ENCODE peak calls at places on chromosomes 6 and 20, in six cellular contexts. G is GM23248, P is stomach, W is mesenchymal stem cell, M is neural progenitor cell, Q is OCI-LY7. D is an unnamed sample.

GRCh38 chr6:38168699-38169098 is 349.2 kb downstream of the ZFAND3 start:
- DNase-seq in G (no peak), P (no peak), W (no peak), M (no peak), Q (no peak), D (no peak)

GRCh38 chr6:169984181-169985120 is 233.0 kb downstream of the ERMARD start:
- DNase-seq in G (no peak), P (peak; percentile 43), W (no peak), M (no peak), Q (no peak), D (no peak)

GRCh38 chr6:125859691-125860210 is 69.0 kb downstream of the NCOA7 start:
- DNase-seq in G (peak; percentile 63), P (no peak), W (peak; percentile 62), M (no peak), Q (no peak), D (no peak)

GRCh38 chr20:49216991-49217578 is 2.1 kb upstream of the DDX27 start:
- DNase-seq in G (peak; percentile 88), P (peak; percentile 98), W (peak; percentile 86), M (peak; percentile 94), Q (peak; percentile 90), D (peak; percentile 95)

GRCh38 chr6:152334555-152334954 is 302.6 kb downstream of the SYNE1 start:
- DNase-seq in G (no peak), P (no peak), W (no peak), M (no peak), Q (no peak), D (no peak)

GRCh38 chr6:150604467-150604866 is 4.8 kb downstream of the PLEKHG1 start:
- DNase-seq in G (no peak), P (no peak), W (no peak), M (no peak), Q (no peak), D (no peak)

GRCh38 chr20:50189681-50190250 is 864 bp upstream of the CEBPB start:
- DNase-seq in G (peak; percentile 40), P (peak; percentile 70), W (peak; percentile 31), M (peak; percentile 23), Q (peak; percentile 55), D (no peak)

GRCh38 chr6:110034637-110035096 is 56.6 kb downstream of the GPR6 start:
- DNase-seq in G (no peak), P (no peak), W (no peak), M (no peak), Q (no peak), D (no peak)

GRCh38 chr6:116764557-116764960 is 960 bp downstream of the FAM162B start:
- DNase-seq in G (no peak), P (no peak), W (peak; percentile 10), M (no peak), Q (no peak), D (no peak)

GRCh38 chr6:153503810-153504209 is 372.7 kb upstream of the RGS17 start:
- DNase-seq in G (peak; percentile 3), P (no peak), W (no peak), M (peak; percentile 51), Q (peak; percentile 12), D (peak; percentile 16)

GRCh38 chr6:71577766-71578165 is 289.2 kb downstream of the OGFRL1 start:
- DNase-seq in G (no peak), P (no peak), W (no peak), M (no peak), Q (no peak), D (no peak)

GRCh38 chr6:5213851-5214507 is 46.8 kb downstream of the LYRM4 start:
- DNase-seq in G (peak; percentile 55), P (no peak), W (peak; percentile 79), M (no peak), Q (no peak), D (no peak)

GRCh38 chr20:64044484-64045247 is 4.8 kb downstream of the SOX18 start:
- DNase-seq in G (peak; percentile 84), P (no peak), W (peak; percentile 50), M (no peak), Q (no peak), D (no peak)

GRCh38 chr6:97215157-97215769 is 67.8 kb downstream of the MMS22L start:
- DNase-seq in G (peak; percentile 88), P (no peak), W (peak; percentile 62), M (peak; percentile 76), Q (peak; percentile 10), D (no peak)

GRCh38 chr6:14472964-14473363 is 355.4 kb downstream of the CD83 start:
- DNase-seq in G (peak; percentile 72), P (no peak), W (peak; percentile 53), M (no peak), Q (no peak), D (no peak)

GRCh38 chr6:49849121-49849907 is 17.0 kb downstream of the CRISP1 start:
- DNase-seq in G (peak; percentile 70), P (no peak), W (peak; percentile 60), M (peak; percentile 83), Q (peak; percentile 72), D (peak; percentile 2)

GRCh38 chr6:2848851-2849250 is 7.2 kb upstream of the SERPINB1 start:
- DNase-seq in G (no peak), P (peak; percentile 49), W (no peak), M (no peak), Q (peak; percentile 96), D (no peak)

GRCh38 chr6:235763-236360 is 56.4 kb upstream of the DUSP22 start:
- DNase-seq in G (peak; percentile 25), P (no peak), W (peak; percentile 74), M (peak; percentile 34), Q (peak; percentile 53), D (no peak)

GRCh38 chr20:38554986-38555385 is 26.0 kb upstream of the ADIG start:
- DNase-seq in G (no peak), P (no peak), W (no peak), M (no peak), Q (no peak), D (no peak)

GRCh38 chr6:156781882-156782631 is 4.9 kb downstream of the ARID1B start:
- DNase-seq in G (peak; percentile 50), P (no peak), W (peak; percentile 11), M (no peak), Q (no peak), D (no peak)
- H3K4me1 ChIP-seq in G (peaks cover 32% of the 10 kb centered on the region), P (peaks cover 62% of the 10 kb centered on the region), W (peaks cover 5% of the 10 kb centered on the region), M (peaks cover 45% of the 10 kb centered on the region), Q (peaks cover 40% of the 10 kb centered on the region), D (no peaks in the 10 kb centered on the region)

GRCh38 chr6:16436550-16436949 is 198.2 kb downstream of the GMPR start:
- DNase-seq in G (no peak), P (no peak), W (no peak), M (no peak), Q (no peak), D (no peak)
- H3K4me1 ChIP-seq in G (peaks cover 30% of the 10 kb centered on the region), P (peaks cover 67% of the 10 kb centered on the region), W (peaks cover 2% of the 10 kb centered on the region), M (no peaks in the 10 kb centered on the region), Q (peaks cover 25% of the 10 kb centered on the region), D (no peaks in the 10 kb centered on the region)

DNA sequence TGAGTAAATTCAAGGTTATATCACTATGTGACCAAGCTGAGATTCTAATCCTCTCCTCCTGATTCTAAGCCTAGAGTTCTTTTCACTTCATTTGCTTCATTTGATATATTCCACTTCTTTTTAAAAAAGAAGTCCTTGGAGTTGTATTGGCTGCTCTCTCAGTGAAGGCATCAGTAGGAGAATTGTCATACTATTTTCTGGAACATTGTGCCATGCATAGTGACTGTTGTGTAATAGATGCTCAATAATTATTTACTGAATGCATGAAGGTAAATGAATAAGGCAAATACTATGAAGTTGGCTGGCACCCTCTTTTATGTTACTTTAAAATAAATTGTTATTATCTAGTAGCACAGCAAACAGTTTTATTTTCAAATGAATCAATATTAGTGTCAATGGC is 189.4 kb downstream of the MTFR2 start:
- DNase-seq in G (no peak), P (no peak), W (no peak), M (no peak), Q (no peak), D (no peak)
- H3K4me1 ChIP-seq in G (peaks cover 7% of the 10 kb centered on the region), P (peaks cover 8% of the 10 kb centered on the region), W (peaks cover 4% of the 10 kb centered on the region), M (no peaks in the 10 kb centered on the region), Q (no peaks in the 10 kb centered on the region), D (no peaks in the 10 kb centered on the region)

DNA sequence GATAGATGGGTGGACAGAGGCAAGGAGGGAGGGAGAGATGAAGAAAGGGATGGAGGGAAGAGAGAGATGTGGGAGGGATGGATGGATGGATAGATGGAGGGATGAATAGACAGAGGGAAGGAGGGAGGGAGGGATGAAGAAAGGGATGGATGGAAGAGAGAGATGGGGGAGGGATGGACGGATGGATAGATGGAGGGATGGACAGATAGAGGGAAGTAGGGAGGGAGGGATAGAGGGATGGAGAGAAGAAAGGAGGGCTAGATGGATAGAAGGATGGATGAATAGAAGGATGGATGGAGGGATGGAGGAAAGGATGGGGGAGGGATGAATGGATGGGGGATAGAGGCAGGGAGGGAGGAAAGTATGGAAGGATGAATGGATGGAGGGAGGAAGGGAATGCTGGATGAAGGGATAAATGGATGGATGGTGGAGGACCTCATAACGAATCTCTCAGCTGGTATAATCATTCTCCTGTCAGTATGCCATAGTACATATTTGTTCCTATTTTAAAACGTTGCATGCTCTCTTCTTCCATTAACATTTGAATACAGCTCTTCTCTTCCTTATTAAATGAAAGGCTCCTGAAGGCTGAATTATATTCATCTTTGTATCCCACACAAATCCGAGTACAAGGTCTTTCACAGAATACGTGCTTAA is 136.4 kb downstream of the HIVEP2 start:
- DNase-seq in G (no peak), P (no peak), W (no peak), M (no peak), Q (no peak), D (no peak)
- H3K4me1 ChIP-seq in G (no peaks in the 10 kb centered on the region), P (peaks cover 6% of the 10 kb centered on the region), W (no peaks in the 10 kb centered on the region), M (peaks cover 7% of the 10 kb centered on the region), Q (peaks cover 8% of the 10 kb centered on the region), D (no peaks in the 10 kb centered on the region)

GRCh38 chr6:111552999-111553398 is 52.7 kb downstream of the TRAF3IP2 start:
- DNase-seq in G (no peak), P (peak; percentile 55), W (no peak), M (no peak), Q (no peak), D (no peak)
- H3K4me1 ChIP-seq in G (peaks cover 52% of the 10 kb centered on the region), P (peaks cover 59% of the 10 kb centered on the region), W (peaks cover 20% of the 10 kb centered on the region), M (peaks cover 44% of the 10 kb centered on the region), Q (peaks cover 3% of the 10 kb centered on the region), D (peaks cover 3% of the 10 kb centered on the region)

GRCh38 chr6:142844065-142844755 is 100.8 kb downstream of the HIVEP2 start:
- DNase-seq in G (peak; percentile 76), P (no peak), W (peak; percentile 45), M (no peak), Q (no peak), D (no peak)

GRCh38 chr6:142846459-142846831 is 98.5 kb downstream of the HIVEP2 start:
- DNase-seq in G (peak; percentile 80), P (no peak), W (peak; percentile 85), M (no peak), Q (no peak), D (no peak)

GRCh38 chr6:142845143-142845571 is 99.8 kb downstream of the HIVEP2 start:
- DNase-seq in G (peak; percentile 71), P (no peak), W (peak; percentile 62), M (no peak), Q (no peak), D (no peak)

GRCh38 chr6:142846883-142847287 is 98.1 kb downstream of the HIVEP2 start:
- DNase-seq in G (peak; percentile 95), P (no peak), W (peak; percentile 95), M (no peak), Q (no peak), D (no peak)

GRCh38 chr6:142845624-142846458 is 99.1 kb downstream of the HIVEP2 start:
- DNase-seq in G (peak; percentile 80), P (peak; percentile 84), W (peak; percentile 90), M (peak; percentile 87), Q (peak; percentile 54), D (peak; percentile 36)
- H3K4me1 ChIP-seq in G (peaks cover 95% of the 10 kb centered on the region), P (peaks cover 87% of the 10 kb centered on the region), W (peaks cover 13% of the 10 kb centered on the region), M (peaks cover 25% of the 10 kb centered on the region), Q (peaks cover 98% of the 10 kb centered on the region), D (no peaks in the 10 kb centered on the region)

D was measured in NT2/D1.